ENCODE peak calls at places on chromosomes 3 and 15, in four cellular contexts. C is GM06990, J is ovary, Q is MM.1S. R is an unnamed sample.

GRCh38 chr3:65732060-65732933 is 306.4 kb downstream of the MAGI1 start:
- DNase-seq in C (peak; percentile 15), J (peak; percentile 21), Q (peak; percentile 65), R (peak; percentile 76)

GRCh38 chr3:73848173-73848751 is 223.5 kb upstream of the PDZRN3 start:
- DNase-seq in Q (peak; percentile 49), J (no peak), C (no peak), R (peak; percentile 68)

GRCh38 chr3:156801746-156802145 is 24.4 kb upstream of the LEKR1 start:
- DNase-seq in C (no peak), J (no peak), Q (no peak), R (no peak)

GRCh38 chr15:69410290-69410874 is 3.8 kb upstream of the KIF23 start:
- DNase-seq in Q (no peak), J (no peak), C (peak; percentile 19), R (no peak)

GRCh38 chr3:172034786-172035685 is 4.3 kb upstream of the FNDC3B start:
- DNase-seq in Q (peak; percentile 64), J (no peak), C (no peak), R (peak; percentile 47)

GRCh38 chr3:87553058-87553457 is 276.7 kb upstream of the POU1F1 start:
- DNase-seq in C (no peak), J (no peak), Q (no peak), R (no peak)

GRCh38 chr15:77986891-77987764 is 90.4 kb downstream of the TBC1D2B start:
- DNase-seq in Q (no peak), C (no peak), J (peak; percentile 12), R (no peak)

GRCh38 chr3:120678331-120678845 is 3.7 kb downstream of the HGD start:
- DNase-seq in J (peak; percentile 57), Q (no peak), C (no peak), R (peak; percentile 88)

GRCh38 chr3:177041021-177041729 is 156.1 kb downstream of the TBL1XR1 start:
- DNase-seq in J (peak; percentile 50), C (no peak), Q (no peak), R (peak; percentile 71)

GRCh38 chr15:85706779-85707518 is 87.8 kb downstream of the KLHL25 start:
- DNase-seq in J (peak; percentile 67), Q (peak; percentile 87), C (peak; percentile 78), R (peak; percentile 96)

GRCh38 chr3:14371573-14372474 is 30.6 kb upstream of the SLC6A6 start:
- DNase-seq in C (no peak), Q (no peak), J (no peak), R (peak; percentile 49)
- TF ChIP-seq CTCF in C (no peak), Q (no peak), J (no peak), R (no peak)

GRCh38 chr15:36601952-36602351 is 22.5 kb downstream of the CDIN1 start:
- DNase-seq in C (no peak), J (no peak), Q (no peak), R (no peak)
- H3K4me3 ChIP-seq in C (no peak overlapping the region), J (no peak overlapping the region), Q (no peak overlapping the region), R (peak overlapping the region; percentile 19)

GRCh38 chr3:127628426-127628787 is 578 bp upstream of the PODXL2 start:
- DNase-seq in Q (no peak), J (no peak), C (no peak), R (no peak)
- TF ChIP-seq CTCF in Q (no peak), J (no peak), C (no peak), R (no peak)

GRCh38 chr15:66911131-66911700 is 154.2 kb upstream of the SMAD3 start:
- DNase-seq in C (no peak), J (no peak), Q (no peak), R (no peak)

GRCh38 chr15:66906660-66907059 is 158.7 kb upstream of the SMAD3 start:
- DNase-seq in J (no peak), C (no peak), Q (no peak), R (no peak)

GRCh38 chr15:66909381-66909890 is 156.0 kb upstream of the SMAD3 start:
- DNase-seq in C (no peak), J (no peak), Q (no peak), R (no peak)

GRCh38 chr15:66907826-66908502 is 157.4 kb upstream of the SMAD3 start:
- DNase-seq in J (no peak), C (no peak), Q (peak; percentile 20), R (peak; percentile 58)

DNA sequence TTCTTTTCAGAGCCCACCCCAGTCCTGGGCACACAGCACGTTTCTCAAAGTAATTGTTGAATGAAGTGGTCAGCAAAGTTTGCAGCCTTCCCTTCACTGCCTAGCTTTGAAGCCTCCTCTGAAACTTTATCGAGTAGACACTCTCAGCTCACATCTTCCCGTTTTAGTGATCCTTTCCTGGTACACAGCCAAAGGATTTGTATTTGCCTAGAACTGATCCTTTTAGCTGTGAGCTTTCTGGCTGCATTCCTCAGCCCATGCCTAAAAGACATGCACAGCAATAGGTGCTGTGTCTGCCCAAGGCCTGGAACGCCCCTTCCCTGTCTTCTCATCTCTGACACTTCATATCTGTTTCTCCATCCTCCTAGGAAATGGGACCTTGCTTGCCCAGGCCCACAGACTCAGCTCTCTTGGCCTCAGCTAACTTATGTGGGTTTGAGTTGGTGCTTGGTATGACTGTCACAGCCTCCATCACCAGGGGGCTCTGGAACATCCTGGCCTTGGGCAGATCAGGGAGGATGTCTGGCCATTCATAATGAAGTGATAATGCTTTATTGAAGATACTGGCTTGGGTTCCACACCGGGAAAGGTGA is 156.8 kb upstream of the SMAD3 start:
- DNase-seq in Q (no peak), C (no peak), J (no peak), R (peak; percentile 55)
- H3K4me3 ChIP-seq in Q (no peak overlapping the region), C (no peak overlapping the region), J (no peak overlapping the region), R (no peak overlapping the region)

GRCh38 chr3:169295912-169296311 is 367.6 kb downstream of the MECOM start:
- DNase-seq in J (no peak), C (peak; percentile 1), Q (peak; percentile 82), R (no peak)

GRCh38 chr3:169299129-169299528 is 364.4 kb downstream of the MECOM start:
- DNase-seq in C (no peak), J (no peak), Q (no peak), R (no peak)

GRCh38 chr3:169297214-169297613 is 366.3 kb downstream of the MECOM start:
- DNase-seq in Q (no peak), J (no peak), C (no peak), R (no peak)

GRCh38 chr3:169298247-169298992 is 365.1 kb downstream of the MECOM start:
- DNase-seq in C (no peak), J (no peak), Q (no peak), R (no peak)

DNA sequence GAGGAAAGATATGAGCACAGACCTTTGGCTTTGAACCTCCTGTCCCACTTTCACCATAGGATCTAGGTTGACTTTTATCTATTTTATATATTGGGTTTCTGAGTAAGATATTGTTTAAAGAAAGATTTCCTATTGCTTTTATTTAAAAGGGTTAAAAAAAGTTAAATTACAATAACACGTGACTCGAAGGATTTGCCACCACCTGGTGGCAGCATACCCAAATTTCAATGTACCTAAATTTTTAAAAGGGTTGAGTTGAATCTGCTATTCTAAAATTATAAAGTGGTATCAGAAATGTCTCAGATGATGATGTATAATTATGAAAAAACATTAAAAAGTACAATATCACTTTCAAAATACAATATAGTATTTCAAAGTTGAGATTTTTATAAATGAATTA is 368.4 kb downstream of the MECOM start:
- DNase-seq in C (no peak), J (no peak), Q (peak; percentile 57), R (peak; percentile 70)
- TF ChIP-seq CTCF in C (peak; percentile 35), J (no peak), Q (peak; percentile 52), R (peak; percentile 46)

DNA sequence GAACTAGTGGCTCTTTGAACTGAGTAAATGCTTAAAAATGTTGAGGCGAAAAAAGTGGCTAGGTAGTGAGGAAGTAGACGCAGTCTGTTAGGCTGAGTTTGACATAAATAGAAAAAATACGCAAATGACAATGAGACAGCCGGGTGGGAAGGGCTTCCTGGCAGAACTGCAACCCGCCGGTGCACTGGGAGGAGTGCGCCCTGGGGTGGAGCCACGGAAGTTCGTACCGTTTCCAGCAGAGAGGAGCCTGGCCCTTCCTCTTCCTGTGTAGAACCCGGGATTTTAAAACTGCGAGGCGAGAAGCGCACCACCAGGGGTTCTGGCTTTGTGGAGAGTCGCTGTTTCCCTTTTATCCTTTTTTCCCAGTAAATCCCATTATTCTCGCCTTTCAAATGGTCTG is 602.6 kb downstream of the PYDC2 start:
- DNase-seq in Q (peak; percentile 90), C (peak; percentile 66), J (no peak), R (no peak)
- H3K4me3 ChIP-seq in Q (peak overlapping the region; percentile 48), C (peak overlapping the region; percentile 50), J (no peak overlapping the region), R (no peak overlapping the region)

R was measured in fibroblast of the aortic adventitia.